ENCODE peak calls at places on chromosomes 7 and 10, in four cellular contexts. H, V, L and C are unnamed samples.

GRCh38 chr7:73885975-73886798 is 25.2 kb downstream of the TMEM270 start:
- DNase-seq in H (peak; percentile 70), V (peak; percentile 81), L (no peak), C (no peak)

GRCh38 chr7:155371884-155372781 is 74.5 kb downstream of the INSIG1 start:
- DNase-seq in H (peak; percentile 68), V (no peak), L (no peak), C (no peak)

GRCh38 chr7:132394283-132395003 is 181.8 kb downstream of the PLXNA4 start:
- DNase-seq in H (peak; percentile 41), V (peak; percentile 23), L (no peak), C (no peak)

GRCh38 chr7:4189151-4189570 is 492.9 kb upstream of the FOXK1 start:
- DNase-seq in H (peak; percentile 89), V (peak; percentile 3), L (peak; percentile 89), C (no peak)

GRCh38 chr10:34156781-34157425 is 658.2 kb downstream of the PARD3 start:
- DNase-seq in H (no peak), V (peak; percentile 66), L (peak; percentile 64), C (no peak)

GRCh38 chr10:127989481-127989964 is 82.6 kb downstream of the PTPRE start:
- DNase-seq in H (peak; percentile 41), V (no peak), L (no peak), C (no peak)

GRCh38 chr7:26052721-26053120 is 99.3 kb upstream of the NFE2L3 start:
- DNase-seq in H (no peak), V (no peak), L (peak; percentile 75), C (no peak)

GRCh38 chr7:50641442-50642405 is 76.5 kb upstream of the DDC start:
- DNase-seq in H (no peak), V (no peak), L (no peak), C (no peak)

GRCh38 chr7:124783271-124783670 is 17.7 kb upstream of the GPR37 start:
- DNase-seq in H (no peak), V (no peak), L (no peak), C (no peak)

GRCh38 chr10:70167246-70167645 is 3.1 kb downstream of the SAR1A start:
- DNase-seq in H (no peak), V (peak; percentile 33), L (no peak), C (no peak)

GRCh38 chr10:89183571-89183970 is 23.5 kb downstream of the CH25H start:
- DNase-seq in H (no peak), V (peak; percentile 48), L (no peak), C (no peak)

GRCh38 chr7:112173214-112173905 is 32.8 kb downstream of the DOCK4 start:
- DNase-seq in H (no peak), V (no peak), L (no peak), C (no peak)

GRCh38 chr10:86658751-86659150 is 4.4 kb downstream of the OPN4 start:
- DNase-seq in H (no peak), V (no peak), L (no peak), C (no peak)

GRCh38 chr7:119196183-119196582 is 971.7 kb downstream of the ANKRD7 start:
- DNase-seq in H (no peak), V (no peak), L (peak; percentile 6), C (no peak)

GRCh38 chr10:6721964-6722615 is 142.0 kb upstream of the PRKCQ start:
- DNase-seq in H (no peak), V (peak; percentile 94), L (peak; percentile 89), C (no peak)

GRCh38 chr10:25689346-25690095 is 244.5 kb upstream of the MYO3A start:
- DNase-seq in H (no peak), V (no peak), L (no peak), C (no peak)

GRCh38 chr7:2631924-2632716 is at the start of gene TTYH3:
- DNase-seq in H (peak; percentile 66), V (no peak), L (no peak), C (peak; percentile 54)

GRCh38 chr7:149753370-149754233 is 19.8 kb downstream of the ZNF467 start:
- DNase-seq in H (peak; percentile 71), V (peak; percentile 33), L (no peak), C (peak; percentile 61)

GRCh38 chr10:6525599-6526160 is 54.4 kb downstream of the PRKCQ start:
- DNase-seq in H (no peak), V (no peak), L (no peak), C (no peak)

GRCh38 chr10:90168244-90168643 is 466.9 kb downstream of the KIF20B start:
- DNase-seq in H (no peak), V (no peak), L (no peak), C (no peak)

GRCh38 chr7:13988011-13988410 is 1.5 kb downstream of the ETV1 start:
- DNase-seq in H (no peak), V (peak; percentile 64), L (no peak), C (no peak)

GRCh38 chr7:43767311-43767710 is 8.8 kb downstream of the BLVRA start:
- DNase-seq in H (peak; percentile 76), V (no peak), L (no peak), C (no peak)

GRCh38 chr7:35035511-35035921 is 1.8 kb downstream of the DPY19L1 start:
- DNase-seq in H (no peak), V (peak; percentile 32), L (peak; percentile 34), C (no peak)

GRCh38 chr7:2904202-2904601 is 60.1 kb upstream of the GNA12 start:
- DNase-seq in H (no peak), V (no peak), L (no peak), C (no peak)

GRCh38 chr7:108525327-108525984 is 479 bp downstream of the PNPLA8 start:
- DNase-seq in H (peak; percentile 87), V (peak; percentile 77), L (peak; percentile 68), C (no peak)

GRCh38 chr7:26698806-26699205 is 165.6 kb downstream of the SKAP2 start:
- DNase-seq in H (no peak), V (no peak), L (no peak), C (no peak)

GRCh38 chr10:74249865-74250264 is 98.8 kb downstream of the ADK start:
- DNase-seq in H (no peak), V (peak; percentile 40), L (peak; percentile 19), C (no peak)

GRCh38 chr10:36038316-36038715 is 396.2 kb upstream of the FZD8 start:
- DNase-seq in H (no peak), V (no peak), L (no peak), C (no peak)

GRCh38 chr7:22879285-22879684 is 56.6 kb upstream of the TOMM7 start:
- DNase-seq in H (no peak), V (no peak), L (no peak), C (no peak)

GRCh38 chr7:100003711-100004661 is 11.4 kb upstream of the ZKSCAN1 start:
- DNase-seq in H (peak; percentile 36), V (no peak), L (no peak), C (no peak)

GRCh38 chr10:61280303-61280702 is 172.9 kb downstream of the TMEM26 start:
- DNase-seq in H (no peak), V (peak; percentile 57), L (peak; percentile 51), C (no peak)

DNA sequence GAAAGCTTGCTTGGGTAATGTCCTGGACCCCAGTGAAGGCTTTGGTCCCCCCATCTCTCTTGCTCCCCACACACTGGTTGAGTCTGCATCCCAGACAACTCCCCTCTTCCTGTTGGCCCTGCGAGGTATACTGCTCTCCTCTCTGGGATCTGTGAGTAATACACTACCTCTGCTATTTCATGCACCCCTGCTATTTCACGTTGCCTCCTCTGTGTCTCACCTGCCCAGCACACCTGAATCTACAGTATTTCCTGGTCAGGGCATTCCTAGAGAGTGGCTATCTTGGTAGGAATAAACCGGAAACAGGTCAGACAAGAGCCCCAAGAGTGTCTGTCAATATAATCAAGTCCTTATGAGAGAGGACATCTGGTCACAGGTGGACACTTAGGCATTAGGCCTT is 114.3 kb upstream of the ODAD2 start:
- DNase-seq in H (no peak), V (no peak), L (no peak), C (no peak)
- TF ChIP-seq CTCF in H (no peak), V (no peak), L (no peak), C (no peak)

GRCh38 chr10:114824396-114824795 is 2.8 kb downstream of the FHIP2A start:
- DNase-seq in H (no peak), V (no peak), L (no peak), C (no peak)

GRCh38 chr10:114822771-114823463 is 1.3 kb downstream of the FHIP2A start:
- DNase-seq in H (no peak), V (peak; percentile 76), L (no peak), C (no peak)

GRCh38 chr10:114821293-114821914 is at the start of gene FHIP2A:
- DNase-seq in H (peak; percentile 96), V (peak; percentile 76), L (no peak), C (peak; percentile 87)

GRCh38 chr10:114819313-114819712 is 2.3 kb upstream of the FHIP2A start:
- DNase-seq in H (no peak), V (no peak), L (no peak), C (no peak)

DNA sequence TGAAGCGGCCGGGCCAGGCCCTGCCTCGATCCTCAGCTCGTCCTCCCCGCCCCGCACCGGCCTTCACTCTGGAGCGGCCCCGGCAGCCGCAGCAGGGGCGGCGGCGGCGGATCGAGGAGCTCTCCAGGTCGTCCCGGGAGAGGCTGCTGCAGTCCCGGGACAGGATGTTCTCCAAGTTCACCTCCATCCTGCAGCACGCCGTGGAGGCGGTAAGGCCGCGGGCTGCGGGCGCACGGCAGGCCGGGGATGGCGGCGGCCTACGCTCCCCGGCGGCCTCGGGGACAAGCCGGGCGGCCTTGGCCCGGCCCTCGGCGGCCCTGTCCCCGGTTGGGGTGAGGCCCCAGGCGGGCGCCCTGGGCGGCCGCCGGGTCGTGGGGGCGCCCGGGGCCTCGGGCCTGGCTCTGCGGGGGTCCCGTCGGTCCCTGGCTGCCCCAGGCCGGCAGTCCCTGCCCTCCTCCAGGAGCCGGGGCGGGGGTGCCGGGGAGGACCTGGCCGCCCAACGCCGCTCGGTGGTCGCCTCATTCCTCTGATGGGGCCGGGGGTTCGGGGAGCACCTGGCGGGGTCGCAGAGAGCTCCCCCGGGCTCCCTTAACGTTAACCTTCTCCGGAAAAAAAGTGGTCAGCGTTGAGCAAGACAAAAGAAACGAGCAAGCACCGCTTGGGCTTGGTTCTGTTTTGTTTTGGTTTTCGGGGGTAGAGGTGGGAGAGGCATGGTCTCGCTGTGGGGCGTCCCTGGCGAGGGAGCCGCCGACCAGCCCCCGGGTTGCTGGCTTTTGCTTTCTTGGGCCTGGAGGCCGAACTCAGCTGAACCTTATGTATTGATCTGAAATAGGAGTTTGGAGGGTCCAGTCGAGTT is 563 bp downstream of the FHIP2A start:
- DNase-seq in H (peak; percentile 81), V (peak; percentile 49), L (no peak), C (peak; percentile 71)
- TF ChIP-seq CTCF in H (no peak), V (no peak), L (no peak), C (peak; percentile 14)

GRCh38 chr10:72311667-72312066 is 37.9 kb downstream of the DDIT4 start:
- DNase-seq in H (no peak), V (no peak), L (no peak), C (no peak)
- TF ChIP-seq CTCF in H (no peak), V (no peak), L (no peak), C (no peak)

DNA sequence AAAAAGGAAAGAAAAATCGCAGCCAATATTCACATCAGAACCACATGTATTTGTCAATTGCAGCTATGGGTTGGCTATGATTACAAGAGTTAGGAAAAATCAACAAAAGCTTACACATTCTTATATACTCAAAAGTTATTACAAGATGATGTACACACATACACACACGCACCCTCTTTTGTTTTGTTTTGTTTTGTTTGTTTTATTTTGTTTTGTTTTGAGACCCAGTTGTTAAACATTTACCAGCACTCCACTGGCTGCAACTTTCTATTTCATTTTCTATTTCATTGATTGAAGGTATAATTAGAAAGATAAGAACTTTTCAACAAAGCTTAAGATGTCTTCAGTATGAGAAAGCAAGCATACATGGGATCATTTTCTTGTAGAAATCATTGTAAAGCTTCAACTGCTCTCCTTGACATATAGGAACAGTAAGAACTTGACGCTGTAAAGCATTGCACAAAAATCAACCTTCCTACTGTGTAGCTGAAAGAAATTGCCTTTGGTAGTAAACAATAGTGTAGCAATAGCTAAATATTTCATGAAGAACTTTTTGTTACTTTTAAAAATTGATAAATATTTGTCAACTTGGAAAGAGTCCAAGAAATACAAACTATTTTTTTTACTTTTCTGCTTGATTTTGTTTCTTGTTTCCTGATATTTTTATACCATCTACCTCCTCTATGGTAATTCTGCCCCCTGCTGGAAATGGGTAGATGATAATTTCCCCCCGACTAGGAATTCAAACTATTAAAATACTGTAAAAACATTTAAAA is 205.9 kb downstream of the MBL2 start:
- DNase-seq in H (peak; percentile 2), V (peak; percentile 71), L (no peak), C (no peak)
- TF ChIP-seq CTCF in H (peak; percentile 69), V (peak; percentile 71), L (peak; percentile 85), C (no peak)